ENCODE peak calls at places on chromosome 10, in seven cellular contexts. Q, S, X, B, R, O and K are unnamed samples.

GRCh38 chr10:79046991-79047874 is 21.5 kb upstream of the ZMIZ1 start:
- DNase-seq in Q (no peak), B (no peak), R (no peak), S (peak; percentile 36), O (no peak), X (no peak), K (no peak)

GRCh38 chr10:89959433-89960110 is 258.2 kb downstream of the KIF20B start:
- DNase-seq in O (peak; percentile 16), R (no peak), X (no peak), S (no peak), B (no peak), Q (no peak), K (no peak)

GRCh38 chr10:43409385-43410109 is 561 bp upstream of the HNRNPF start:
- DNase-seq in X (peak; percentile 29), S (peak; percentile 58), R (no peak), O (peak; percentile 46), B (no peak), Q (no peak), K (no peak)

GRCh38 chr10:127776816-127777215 is 39.8 kb downstream of the FOXI2 start:
- DNase-seq in S (no peak), O (no peak), Q (no peak), X (no peak), R (no peak), B (no peak), K (no peak)

GRCh38 chr10:778626-779330 is 89.3 kb upstream of the DIP2C start:
- DNase-seq in B (no peak), Q (no peak), X (no peak), S (no peak), O (no peak), R (peak; percentile 62), K (no peak)

GRCh38 chr10:69449841-69450240 is 1.4 kb upstream of the TSPAN15 start:
- DNase-seq in Q (no peak), B (peak; percentile 66), X (peak; percentile 58), O (peak; percentile 37), S (peak; percentile 69), R (peak; percentile 62), K (peak; percentile 53)

GRCh38 chr10:17115683-17116082 is 13.9 kb downstream of the CUBN start:
- DNase-seq in X (no peak), B (no peak), O (peak; percentile 71), S (no peak), R (peak; percentile 53), Q (no peak), K (peak; percentile 67)

GRCh38 chr10:129334326-129334725 is 132.7 kb upstream of the MGMT start:
- DNase-seq in S (no peak), B (no peak), O (no peak), R (no peak), Q (no peak), X (no peak), K (no peak)

GRCh38 chr10:42987121-42987541 is 89.7 kb upstream of the RET start:
- DNase-seq in B (no peak), O (no peak), S (peak; percentile 35), Q (no peak), X (no peak), R (no peak), K (no peak)

GRCh38 chr10:60203993-60204618 is 185.6 kb downstream of the ANK3 start:
- DNase-seq in O (peak; percentile 62), X (no peak), R (peak; percentile 70), Q (no peak), B (peak; percentile 44), S (no peak), K (peak; percentile 16)

GRCh38 chr10:74243067-74243466 is 92.0 kb downstream of the ADK start:
- DNase-seq in S (no peak), R (no peak), Q (no peak), O (no peak), B (no peak), X (no peak), K (no peak)

GRCh38 chr10:71840177-71840711 is 10.8 kb downstream of the PSAP start:
- DNase-seq in X (no peak), R (peak; percentile 98), B (no peak), O (peak; percentile 95), Q (peak; percentile 84), S (peak; percentile 92), K (peak; percentile 98)

GRCh38 chr10:21449288-21449966 is 76.1 kb downstream of the SKIDA1 start:
- DNase-seq in R (peak; percentile 35), O (no peak), S (no peak), Q (no peak), B (no peak), X (no peak), K (no peak)

GRCh38 chr10:116197961-116198360 is 75.0 kb downstream of the GFRA1 start:
- DNase-seq in B (no peak), X (no peak), O (no peak), Q (no peak), S (no peak), R (no peak), K (no peak)

GRCh38 chr10:3107426-3107961 is 40.1 kb downstream of the PFKP start:
- DNase-seq in R (peak; percentile 90), Q (peak; percentile 92), B (no peak), S (peak; percentile 76), O (peak; percentile 57), X (peak; percentile 70), K (no peak)

GRCh38 chr10:94098916-94099315 is 105.2 kb downstream of the PLCE1 start:
- DNase-seq in O (no peak), R (no peak), X (no peak), S (no peak), Q (no peak), B (no peak), K (no peak)

GRCh38 chr10:30357075-30357801 is 8.2 kb upstream of the MTPAP start:
- DNase-seq in O (no peak), S (no peak), B (no peak), Q (no peak), R (no peak), X (no peak), K (no peak)

GRCh38 chr10:132146271-132146671 is 40.5 kb upstream of the DPYSL4 start:
- DNase-seq in Q (no peak), B (no peak), X (no peak), S (no peak), R (no peak), O (no peak), K (no peak)

GRCh38 chr10:43202657-43203490 is 64.0 kb downstream of the RASGEF1A start:
- DNase-seq in B (peak; percentile 52), X (no peak), Q (no peak), O (peak; percentile 23), R (no peak), S (peak; percentile 36), K (no peak)

GRCh38 chr10:68516766-68517165 is 10.6 kb downstream of the SLC25A16 start:
- DNase-seq in S (no peak), O (peak; percentile 86), B (no peak), R (peak; percentile 28), Q (peak; percentile 24), X (no peak), K (peak; percentile 76)

GRCh38 chr10:86827639-86828038 is 71.2 kb downstream of the BMPR1A start:
- DNase-seq in R (no peak), Q (no peak), X (no peak), S (no peak), O (no peak), B (no peak), K (no peak)

GRCh38 chr10:88832376-88832775 is 19.3 kb downstream of the ANKRD22 start:
- DNase-seq in X (no peak), R (no peak), B (no peak), S (no peak), O (no peak), Q (no peak), K (no peak)
- TF ChIP-seq CTCF in X (no peak), R (no peak), B (no peak), S (no peak), O (no peak), Q (no peak), K (no peak)

DNA sequence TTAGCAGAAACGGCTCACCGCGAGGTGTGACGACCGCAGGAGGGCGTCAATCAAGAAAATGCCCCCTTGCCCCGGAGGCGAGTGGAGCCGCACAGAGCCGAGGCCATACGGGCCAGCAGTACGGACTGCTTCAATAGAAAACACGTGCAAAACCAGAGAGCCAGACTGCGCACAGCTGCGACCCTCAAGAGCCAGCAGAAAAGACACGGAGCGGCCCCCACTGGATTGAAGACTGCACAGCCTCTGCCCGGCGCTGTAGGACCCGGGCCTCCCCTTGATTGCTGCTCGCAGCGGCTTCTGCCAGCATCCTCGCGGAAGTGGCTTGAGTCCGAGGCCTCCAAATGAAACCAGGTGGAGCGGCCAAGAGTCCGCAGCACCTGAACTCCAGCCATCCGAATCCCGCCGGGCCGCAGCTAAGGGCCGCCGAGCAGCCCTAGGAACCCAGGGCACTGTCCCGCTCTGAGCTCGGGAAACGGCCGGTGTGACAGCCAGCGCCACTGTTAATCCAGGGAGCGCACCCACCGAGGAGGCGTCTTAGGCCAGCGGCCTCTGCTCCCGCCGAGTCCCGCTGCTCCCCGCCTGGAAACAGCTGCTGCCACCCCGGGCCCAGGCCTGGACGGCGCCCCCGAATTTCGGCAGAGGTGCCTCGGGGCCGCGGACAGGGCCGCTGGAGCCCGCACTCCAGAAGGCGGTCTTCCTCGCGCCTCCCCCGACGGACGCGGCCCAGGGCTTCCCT is 660 bp upstream of the HHEX start:
- DNase-seq in B (peak; percentile 56), X (no peak), S (no peak), R (peak; percentile 53), Q (no peak), O (peak; percentile 53), K (no peak)
- TF ChIP-seq CTCF in B (peak; percentile 62), X (no peak), S (no peak), R (peak; percentile 32), Q (peak; percentile 22), O (peak; percentile 3), K (peak; percentile 37)

DNA sequence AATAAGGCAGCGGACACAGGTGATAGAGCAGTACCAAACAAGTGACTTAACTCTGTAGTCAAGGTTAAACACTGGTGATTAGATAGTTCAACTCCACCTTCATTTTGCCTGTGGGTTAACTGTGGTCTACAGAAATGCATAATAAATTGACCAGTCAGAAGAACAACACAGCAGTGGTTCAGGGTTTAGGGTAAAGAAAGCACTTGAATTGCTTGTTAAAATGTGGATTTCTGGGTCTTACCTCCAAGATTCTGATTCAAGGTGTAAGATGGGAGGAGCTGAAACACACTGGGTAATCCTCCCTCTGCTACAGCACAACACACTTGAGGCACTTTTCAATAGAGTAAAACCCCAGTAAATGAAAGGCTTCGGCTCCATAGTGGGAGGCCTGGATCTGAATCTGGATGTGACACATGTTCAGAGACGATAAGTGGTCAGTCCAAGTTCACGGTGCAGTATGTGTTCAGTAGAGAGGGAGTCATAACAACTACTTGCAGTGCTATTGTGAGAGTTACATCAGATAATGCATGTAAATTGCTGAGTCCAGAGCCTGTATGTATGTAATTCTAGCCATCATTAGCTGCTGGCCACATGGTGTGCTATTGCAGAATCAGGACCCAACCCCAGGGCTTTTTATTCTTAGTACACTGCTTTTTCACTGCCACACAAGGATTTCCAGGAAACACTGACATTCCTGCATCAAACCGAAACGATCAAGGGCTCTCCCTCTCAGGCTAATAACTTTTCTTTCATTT is 141.7 kb downstream of the SORCS1 start:
- DNase-seq in X (no peak), R (no peak), Q (no peak), S (no peak), O (peak; percentile 4), B (no peak), K (no peak)
- TF ChIP-seq CTCF in X (no peak), R (no peak), Q (no peak), S (no peak), O (no peak), B (no peak), K (no peak)

DNA sequence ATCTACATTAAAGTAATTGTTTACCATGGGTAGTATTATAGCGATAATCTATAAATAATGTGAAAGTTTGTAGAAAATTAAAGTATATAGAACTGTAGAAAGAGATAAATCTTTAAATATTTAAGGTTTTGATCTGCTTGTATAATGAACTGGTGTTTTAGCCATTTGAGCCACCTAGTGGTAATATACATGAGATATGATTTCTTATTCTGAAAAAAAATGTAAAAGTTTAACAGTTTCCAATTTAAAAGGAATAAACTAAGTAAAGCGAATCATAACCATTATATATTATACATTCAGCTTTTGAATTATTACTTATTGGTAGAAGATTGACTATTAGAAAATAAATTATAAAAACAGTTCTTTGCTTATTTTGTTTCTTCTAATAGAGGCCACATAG is 91.2 kb downstream of the OTUD1 start:
- DNase-seq in B (peak; percentile 38), S (no peak), Q (no peak), X (no peak), O (peak; percentile 14), R (peak; percentile 59), K (no peak)
- TF ChIP-seq CTCF in B (peak; percentile 81), S (no peak), Q (peak; percentile 47), X (no peak), O (peak; percentile 20), R (peak; percentile 53), K (peak; percentile 77)